ENCODE peak calls at places on chromosomes 11 and 22, in six cellular contexts. Q is GM23248, T is MM.1S, I is GM23338, J is PC-9, E is PC-3. M is an unnamed sample.
A peak's percentile ranks its signal among the peaks of the same experiment; 100 is the strongest.

GRCh38 chr11:45285931-45286632 is at the start of gene SYT13:
- DNase-seq in E (no peak), I (peak; percentile 92), T (no peak), Q (no peak), J (no peak), M (peak; percentile 90)

GRCh38 chr11:83006877-83007330 is 64.8 kb downstream of the RAB30 start:
- DNase-seq in T (peak; percentile 34), J (no peak), I (no peak), Q (no peak), E (peak; percentile 77), M (no peak)

GRCh38 chr11:12684821-12685220 is 10.6 kb downstream of the TEAD1 start:
- DNase-seq in I (peak; percentile 48), J (no peak), T (no peak), Q (no peak), E (no peak), M (no peak)

GRCh38 chr11:132072880-132073213 is 702.4 kb downstream of the NTM start:
- DNase-seq in I (no peak), T (no peak), Q (peak; percentile 81), E (no peak), J (no peak), M (no peak)

GRCh38 chr22:19463491-19464469 is 15.2 kb downstream of the UFD1 start:
- DNase-seq in E (no peak), I (no peak), Q (peak; percentile 90), J (no peak), T (no peak), M (no peak)

GRCh38 chr22:46896166-46896565 is 133.7 kb downstream of the TBC1D22A start:
- DNase-seq in J (no peak), T (no peak), E (no peak), I (no peak), Q (no peak), M (no peak)

GRCh38 chr11:130581631-130582030 is 133.2 kb downstream of the ADAMTS15 start:
- DNase-seq in Q (peak; percentile 52), I (no peak), E (no peak), T (peak; percentile 61), J (no peak), M (no peak)

GRCh38 chr11:36146437-36146836 is 142.8 kb downstream of the COMMD9 start:
- DNase-seq in Q (no peak), E (no peak), J (no peak), I (no peak), T (no peak), M (no peak)

GRCh38 chr11:14902650-14903350 is 10.8 kb upstream of the CYP2R1 start:
- DNase-seq in I (no peak), T (no peak), E (peak; percentile 65), J (no peak), Q (peak; percentile 51), M (no peak)

GRCh38 chr11:33248416-33248957 is 8.7 kb upstream of the HIPK3 start:
- DNase-seq in J (no peak), E (no peak), T (no peak), Q (peak; percentile 82), I (no peak), M (no peak)

GRCh38 chr11:43788394-43788793 is 92.2 kb upstream of the ALKBH3 start:
- DNase-seq in Q (no peak), I (no peak), E (no peak), J (no peak), T (no peak), M (peak; percentile 27)

GRCh38 chr11:1233351-1234053 is 10.6 kb downstream of the MUC5B start:
- DNase-seq in T (no peak), E (peak; percentile 34), I (no peak), J (no peak), Q (no peak), M (no peak)

GRCh38 chr11:11608783-11609232 is 13.0 kb downstream of the GALNT18 start:
- DNase-seq in T (peak; percentile 26), E (peak; percentile 77), J (no peak), I (no peak), Q (peak; percentile 63), M (no peak)

GRCh38 chr11:30992513-30992849 is 377.1 kb downstream of the DCDC1 start:
- DNase-seq in E (no peak), I (peak; percentile 40), J (no peak), Q (no peak), T (peak; percentile 15), M (no peak)

GRCh38 chr22:44710474-44711235 is 8.7 kb downstream of the PRR5 start:
- DNase-seq in Q (no peak), J (peak; percentile 68), T (no peak), I (no peak), E (no peak), M (no peak)

GRCh38 chr22:39839917-39840510 is 53.5 kb downstream of the ENTHD1 start:
- DNase-seq in E (no peak), T (no peak), J (no peak), I (no peak), Q (no peak), M (no peak)

GRCh38 chr11:65860278-65861164 is at the start of gene MUS81:
- DNase-seq in T (peak; percentile 96), E (peak; percentile 99), J (peak; percentile 99), I (peak; percentile 99), Q (peak; percentile 98), M (peak; percentile 97)

GRCh38 chr11:40139507-40139906 is 1319.9 kb downstream of the LRRC4C start:
- DNase-seq in Q (no peak), T (no peak), J (no peak), E (no peak), I (no peak), M (no peak)

GRCh38 chr11:9003573-9004309 is at the start of gene NRIP3:
- DNase-seq in J (peak; percentile 38), I (peak; percentile 77), E (no peak), T (no peak), Q (peak; percentile 81), M (peak; percentile 83)

GRCh38 chr11:75596914-75597313 is 34.9 kb downstream of the SERPINH1 start:
- DNase-seq in T (no peak), E (no peak), J (no peak), Q (no peak), I (no peak), M (no peak)

GRCh38 chr22:40215266-40215665 is 37.5 kb downstream of the TNRC6B start:
- DNase-seq in J (no peak), Q (no peak), T (no peak), E (no peak), I (no peak), M (no peak)

GRCh38 chr11:119314748-119315138 is 2.2 kb downstream of the MCAM start:
- DNase-seq in J (no peak), T (no peak), Q (no peak), E (no peak), I (no peak), M (no peak)
- H3K27ac ChIP-seq in J (no peak overlapping the region), T (no peak overlapping the region), Q (no peak overlapping the region), E (peak overlapping the region; percentile 53), I (no peak overlapping the region), M (no peak overlapping the region)

DNA sequence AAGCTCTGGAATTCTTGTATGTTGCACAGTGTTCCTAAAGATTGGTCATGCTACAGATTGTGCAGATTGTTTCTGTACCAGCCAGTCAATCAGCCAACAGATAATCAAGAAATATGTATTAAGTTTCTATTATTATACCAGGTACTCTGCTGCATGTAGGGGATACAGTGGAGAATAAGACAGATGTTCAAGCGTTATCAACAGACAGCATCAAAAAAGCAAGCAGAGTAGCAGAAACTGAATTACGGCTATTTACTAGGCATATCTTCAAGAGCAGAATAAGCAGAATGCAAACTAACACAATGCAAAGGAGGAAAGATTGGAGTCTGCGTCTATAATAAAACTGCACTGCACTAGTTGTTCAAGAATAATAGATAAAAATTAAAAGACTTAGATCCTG is 278.6 kb downstream of the ETS1 start:
- DNase-seq in I (no peak), T (no peak), J (no peak), Q (no peak), E (no peak), M (no peak)
- H3F3A ChIP-seq in I (no peaks in the 10 kb centered on the region), T (no peaks in the 10 kb centered on the region), J (no peaks in the 10 kb centered on the region), Q (no peaks in the 10 kb centered on the region), E (no peaks in the 10 kb centered on the region), M (no peaks in the 10 kb centered on the region)

GRCh38 chr22:38455530-38456271 is 702 bp upstream of the KCNJ4 start:
- DNase-seq in E (no peak), J (peak; percentile 42), T (no peak), I (peak; percentile 76), Q (no peak), M (peak; percentile 82)

GRCh38 chr22:38456841-38457699 is 2.1 kb upstream of the KCNJ4 start:
- DNase-seq in J (no peak), I (no peak), T (no peak), E (no peak), Q (no peak), M (no peak)

GRCh38 chr22:38455063-38455529 is at the start of gene KCNJ4:
- DNase-seq in I (no peak), Q (no peak), J (no peak), E (no peak), T (no peak), M (no peak)

GRCh38 chr22:38454361-38455062 is 487 bp downstream of the KCNJ4 start:
- DNase-seq in Q (peak; percentile 17), J (no peak), T (peak; percentile 46), E (no peak), I (no peak), M (peak; percentile 62)

DNA sequence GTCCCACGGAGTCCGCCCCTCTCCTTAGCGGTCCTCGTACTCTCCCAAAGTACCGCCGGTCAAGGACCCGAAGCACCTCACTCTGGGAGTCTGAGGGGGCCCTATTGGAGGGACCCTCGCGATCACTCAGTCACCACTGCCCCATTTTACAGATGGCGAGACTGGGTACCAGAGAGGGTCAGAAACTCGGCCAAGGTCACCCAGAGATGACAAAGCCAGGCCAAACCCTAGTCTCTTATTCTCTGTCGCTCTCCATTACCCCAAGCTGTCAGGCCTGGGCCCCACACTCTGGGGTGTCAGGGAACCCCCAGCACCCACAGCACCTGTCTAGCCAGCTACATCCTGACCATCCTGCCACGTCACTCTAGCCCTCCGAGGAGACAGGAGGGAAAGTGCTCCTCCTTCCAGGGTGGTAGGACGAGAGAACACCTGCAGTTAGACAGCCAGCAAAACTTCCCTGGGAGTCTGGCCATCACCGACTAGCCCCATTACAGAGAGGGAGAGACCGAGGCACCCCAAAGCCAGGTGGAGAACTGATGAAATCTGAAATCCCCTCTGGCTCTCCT is 1.4 kb upstream of the KCNJ4 start:
- DNase-seq in I (no peak), Q (no peak), T (no peak), E (no peak), J (no peak), M (no peak)
- H3K4me2 ChIP-seq in I (peak overlapping the region; percentile 81), Q (no peak overlapping the region), T (no peak overlapping the region), E (no peak overlapping the region), J (peak overlapping the region; percentile 70), M (peak overlapping the region; percentile 88)

GRCh38 chr22:36341640-36342041 is 46.1 kb downstream of the MYH9 start:
- DNase-seq in I (no peak), E (no peak), J (no peak), T (no peak), Q (no peak), M (no peak)

GRCh38 chr22:36344106-36344827 is 43.5 kb downstream of the MYH9 start:
- DNase-seq in I (no peak), Q (no peak), J (no peak), E (no peak), T (no peak), M (no peak)

GRCh38 chr22:36340621-36341020 is 47.1 kb downstream of the MYH9 start:
- DNase-seq in Q (no peak), I (no peak), J (no peak), T (no peak), E (no peak), M (peak; percentile 38)

GRCh38 chr22:36343720-36344105 is 44.1 kb downstream of the MYH9 start:
- DNase-seq in Q (no peak), J (no peak), E (no peak), T (no peak), I (no peak), M (no peak)

GRCh38 chr22:36343070-36343719 is 44.6 kb downstream of the MYH9 start:
- DNase-seq in I (no peak), J (no peak), E (no peak), T (no peak), Q (no peak), M (no peak)
- H3K27ac ChIP-seq in I (peak overlapping the region; percentile 66), J (no peak overlapping the region), E (no peak overlapping the region), T (no peak overlapping the region), Q (peak overlapping the region; percentile 12), M (no peak overlapping the region)

M was measured in neural progenitor cell.